ENCODE peak calls at places on chromosomes 1 and 21, in four cellular contexts. W, Q, X and L are unnamed samples.

GRCh38 chr1:39275836-39276507 is 71.5 kb downstream of the MACF1 start:
- DNase-seq in W (no peak), Q (no peak), X (no peak), L (no peak)

GRCh38 chr1:4854379-4854778 is 200.0 kb downstream of the AJAP1 start:
- DNase-seq in W (no peak), Q (no peak), X (no peak), L (no peak)

GRCh38 chr1:192835116-192835515 is 26.3 kb downstream of the RGS2 start:
- DNase-seq in W (no peak), Q (no peak), X (no peak), L (no peak)

GRCh38 chr1:226372885-226373284 is 35.0 kb downstream of the PARP1 start:
- DNase-seq in W (no peak), Q (no peak), X (no peak), L (no peak)

GRCh38 chr21:44487831-44488230 is 32.5 kb downstream of the LRRC3 start:
- DNase-seq in W (no peak), Q (no peak), X (peak; percentile 46), L (no peak)

GRCh38 chr1:104636581-104636980 is 886.9 kb downstream of the AMY1C start:
- DNase-seq in W (no peak), Q (no peak), X (no peak), L (no peak)

GRCh38 chr1:155389831-155390230 is 69.1 kb downstream of the RUSC1 start:
- DNase-seq in W (no peak), Q (no peak), X (peak; percentile 72), L (no peak)

GRCh38 chr1:95196017-95196416 is 38.0 kb upstream of the RWDD3 start:
- DNase-seq in W (no peak), Q (no peak), X (no peak), L (no peak)

GRCh38 chr1:155086182-155086741 is 7.6 kb downstream of the EFNA3 start:
- DNase-seq in W (peak; percentile 87), Q (no peak), X (no peak), L (peak; percentile 68)

GRCh38 chr1:169180167-169180566 is 73.7 kb downstream of the ATP1B1 start:
- DNase-seq in W (no peak), Q (no peak), X (no peak), L (no peak)

GRCh38 chr1:65939636-65940035 is 146.9 kb downstream of the PDE4B start:
- DNase-seq in W (no peak), Q (peak; percentile 29), X (peak; percentile 29), L (no peak)

GRCh38 chr1:181021811-181022434 is 747 bp downstream of the STX6 start:
- DNase-seq in W (peak; percentile 79), Q (peak; percentile 69), X (peak; percentile 66), L (peak; percentile 31)

GRCh38 chr21:38958940-38959685 is 153.4 kb downstream of the ETS2 start:
- DNase-seq in W (no peak), Q (peak; percentile 29), X (peak; percentile 94), L (no peak)

GRCh38 chr1:241640867-241641542 is 836 bp upstream of the CHML start:
- DNase-seq in W (no peak), Q (no peak), X (no peak), L (no peak)

GRCh38 chr1:24526940-24527542 is 24.4 kb downstream of the RCAN3 start:
- DNase-seq in W (no peak), Q (no peak), X (peak; percentile 28), L (no peak)

GRCh38 chr1:91895832-91896556 is 10.0 kb upstream of the TGFBR3 start:
- DNase-seq in W (no peak), Q (no peak), X (no peak), L (no peak)

GRCh38 chr1:179023946-179024345 is 1.7 kb upstream of the FAM20B start:
- DNase-seq in W (no peak), Q (no peak), X (no peak), L (no peak)

GRCh38 chr1:5734996-5735395 is 257.2 kb downstream of the NPHP4 start:
- DNase-seq in W (no peak), Q (no peak), X (no peak), L (no peak)

GRCh38 chr1:246417152-246417812 is 89.8 kb downstream of the SMYD3 start:
- DNase-seq in W (no peak), Q (no peak), X (peak; percentile 96), L (no peak)

GRCh38 chr1:234214129-234214910 is 158.9 kb upstream of the COA6 start:
- DNase-seq in W (peak; percentile 63), Q (peak; percentile 33), X (no peak), L (peak; percentile 53)

GRCh38 chr1:238186887-238187574 is 296.3 kb upstream of the ZP4 start:
- DNase-seq in W (peak; percentile 1), Q (no peak), X (no peak), L (no peak)

GRCh38 chr1:199452627-199453026 is 574.9 kb upstream of the NR5A2 start:
- DNase-seq in W (no peak), Q (no peak), X (no peak), L (no peak)

GRCh38 chr1:30923597-30923996 is 15.0 kb upstream of the SDC3 start:
- DNase-seq in W (no peak), Q (no peak), X (no peak), L (no peak)

GRCh38 chr1:95071539-95071938 is 1.2 kb downstream of the ALG14 start:
- DNase-seq in W (no peak), Q (no peak), X (no peak), L (no peak)

GRCh38 chr1:10074059-10074854 is 41.5 kb downstream of the UBE4B start:
- DNase-seq in W (peak; percentile 13), Q (peak; percentile 41), X (peak; percentile 97), L (no peak)

GRCh38 chr1:86955678-86956077 is 41.2 kb downstream of the HS2ST1 start:
- DNase-seq in W (no peak), Q (no peak), X (no peak), L (no peak)

GRCh38 chr1:197911172-197911856 is 5.9 kb upstream of the LHX9 start:
- DNase-seq in W (no peak), Q (no peak), X (no peak), L (no peak)

GRCh38 chr1:22796642-22797041 is 86.0 kb downstream of the EPHB2 start:
- DNase-seq in W (no peak), Q (no peak), X (no peak), L (no peak)

GRCh38 chr1:22841754-22842370 is 130.8 kb downstream of the LACTBL1 start:
- DNase-seq in W (no peak), Q (no peak), X (no peak), L (no peak)

GRCh38 chr1:220099826-220100225 is 5.9 kb downstream of the IARS2 start:
- DNase-seq in W (no peak), Q (no peak), X (no peak), L (no peak)

GRCh38 chr1:88763649-88764406 is 79.8 kb downstream of the PKN2 start:
- DNase-seq in W (no peak), Q (no peak), X (peak; percentile 18), L (no peak)

GRCh38 chr21:29072873-29073221 is 601 bp downstream of the CCT8 start:
- DNase-seq in W (no peak), Q (no peak), X (peak; percentile 35), L (no peak)

GRCh38 chr1:108590436-108590835 is 30.5 kb downstream of the EEIG2 start:
- DNase-seq in W (no peak), Q (no peak), X (peak; percentile 53), L (no peak)

GRCh38 chr1:6949991-6950765 is 164.9 kb downstream of the CAMTA1 start:
- DNase-seq in W (no peak), Q (no peak), X (no peak), L (no peak)

GRCh38 chr21:42486551-42486950 is 9.5 kb downstream of the RSPH1 start:
- DNase-seq in W (no peak), Q (no peak), X (no peak), L (no peak)

GRCh38 chr1:81808760-81809159 is 8.0 kb downstream of the ADGRL2 start:
- DNase-seq in W (no peak), Q (no peak), X (no peak), L (no peak)
- TF ChIP-seq CTCF in W (no peak), Q (peak; percentile 10), X (no peak), L (no peak)

DNA sequence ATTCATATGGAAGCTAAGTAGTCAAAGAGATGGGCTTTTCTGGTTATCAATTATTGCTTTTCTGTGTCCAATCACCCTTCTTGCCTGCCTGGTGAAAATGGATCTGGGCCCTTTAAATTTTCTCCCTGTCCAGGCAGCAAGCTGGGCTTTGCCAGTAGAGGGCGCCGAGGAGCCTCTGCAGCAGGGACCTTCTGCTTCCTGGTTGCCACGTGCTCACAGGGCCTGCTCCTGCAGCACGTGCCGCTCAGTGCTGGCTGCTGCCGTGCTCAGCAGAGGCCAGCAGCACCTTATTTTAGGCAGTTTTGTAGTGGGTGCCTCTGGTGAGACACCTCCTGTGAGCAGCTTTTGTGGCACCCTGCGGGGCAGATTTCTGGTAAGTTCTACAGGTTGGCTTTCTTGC is 4.0 kb downstream of the ACTL8 start:
- DNase-seq in W (peak; percentile 9), Q (no peak), X (no peak), L (no peak)
- TF ChIP-seq CTCF in W (peak; percentile 42), Q (no peak), X (peak; percentile 33), L (peak; percentile 37)

DNA sequence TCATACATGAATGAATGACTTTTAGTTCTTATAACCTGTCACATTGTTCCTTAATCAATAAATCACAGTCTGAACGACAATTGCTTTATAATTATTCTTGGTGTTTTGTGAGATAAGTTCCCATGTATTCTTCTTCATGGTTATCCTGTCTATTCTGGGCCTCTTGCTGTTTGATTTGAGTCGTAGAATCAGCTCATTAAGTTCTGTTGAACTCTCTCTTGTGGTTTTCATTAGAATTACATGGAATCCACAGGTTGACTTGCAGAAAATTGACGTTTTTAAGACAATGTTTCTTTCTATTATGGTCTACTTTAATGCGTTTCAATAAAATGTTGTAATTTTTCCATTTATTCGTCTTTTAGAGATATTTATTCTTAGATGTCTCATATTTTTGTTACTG is 4.0 kb upstream of the LCE1A start:
- DNase-seq in W (no peak), Q (no peak), X (peak; percentile 65), L (no peak)
- TF ChIP-seq CTCF in W (no peak), Q (no peak), X (peak; percentile 45), L (no peak)

DNA sequence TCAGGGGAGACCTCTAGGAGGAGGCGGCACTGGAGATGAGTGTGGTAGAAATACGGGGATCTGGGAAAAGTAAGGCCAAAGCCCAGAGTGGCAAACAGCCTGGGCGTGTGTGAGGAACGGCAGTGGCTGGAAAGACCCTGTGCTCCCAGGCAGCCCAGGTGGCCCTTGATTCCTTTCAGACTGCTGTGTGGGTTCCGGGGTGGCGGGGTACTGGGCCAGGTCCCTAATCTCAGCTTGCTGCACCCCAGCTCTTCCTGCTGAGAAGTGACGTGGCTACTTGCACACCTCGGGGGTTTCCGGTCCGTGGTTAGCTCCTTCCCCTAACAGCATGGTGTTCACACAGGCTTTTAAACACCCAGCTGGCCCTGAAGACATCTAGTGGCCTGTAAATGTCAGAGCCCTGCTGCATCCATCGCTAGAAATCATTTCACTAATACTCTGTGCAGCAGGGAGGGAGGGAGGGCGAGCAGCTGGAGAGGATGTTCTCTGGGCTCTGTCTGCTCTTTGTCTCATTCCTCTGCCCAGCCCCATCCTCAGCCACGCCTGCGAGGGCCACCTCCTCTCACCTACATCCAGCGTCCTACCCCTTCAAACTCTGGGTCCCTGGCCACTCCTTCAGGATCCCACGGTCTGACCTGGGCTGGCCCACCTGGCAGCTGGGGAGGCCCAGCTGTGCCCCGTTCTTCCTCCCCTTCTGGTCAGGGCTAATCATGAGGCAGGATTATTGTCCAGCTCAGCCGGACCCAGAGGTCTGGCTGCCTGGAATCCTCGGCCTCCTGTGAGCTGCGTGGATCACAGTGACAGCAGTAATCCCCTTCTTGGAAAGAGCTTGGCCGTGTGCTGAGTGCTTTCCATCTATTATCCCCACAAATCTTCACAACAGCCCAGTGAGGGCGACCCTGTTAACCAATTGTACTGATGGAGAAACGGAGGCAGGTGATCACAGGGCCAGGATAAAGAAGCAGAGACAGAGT is 7.2 kb downstream of the ZDHHC18 start:
- DNase-seq in W (peak; percentile 81), Q (no peak), X (no peak), L (no peak)
- TF ChIP-seq CTCF in W (peak; percentile 59), Q (no peak), X (no peak), L (no peak)

GRCh38 chr1:44932151-44932550 is 54.2 kb downstream of the EIF2B3 start:
- DNase-seq in W (no peak), Q (no peak), X (no peak), L (no peak)
- TF ChIP-seq CTCF in W (no peak), Q (no peak), X (no peak), L (no peak)